ENCODE peak calls at places on chromosomes 6 and 20, in six cellular contexts. One of them, this sample, is unnamed.

GRCh38 chr20:56222201-56222600 is 26.3 kb upstream of the MC3R start:
- DNase-seq in activated naive CD4-positive, alpha-beta T cell treated with anti-CD3 and anti-CD28 coated beads, Interleukin-2, amount 50 U/mL, for 72 hours: no peak
- DNase-seq in Ammon's horn: no peak
- DNase-seq in GM23338: no peak
- DNase-seq in Peyer's patch: no peak
- DNase-seq in GM04504: no peak
- DNase-seq in this sample: no peak

GRCh38 chr20:19974621-19975435 is 42.3 kb upstream of the NAA20 start:
- DNase-seq in GM23338: no peak
- DNase-seq in activated naive CD4-positive, alpha-beta T cell treated with anti-CD3 and anti-CD28 coated beads, Interleukin-2, amount 50 U/mL, for 72 hours: no peak
- DNase-seq in Peyer's patch: peak
- DNase-seq in Ammon's horn: peak
- DNase-seq in GM04504: peak
- DNase-seq in this sample: peak

GRCh38 chr6:35496851-35497570 is at the start of gene TEAD3:
- DNase-seq in GM04504: peak
- DNase-seq in activated naive CD4-positive, alpha-beta T cell treated with anti-CD3 and anti-CD28 coated beads, Interleukin-2, amount 50 U/mL, for 72 hours: peak
- DNase-seq in GM23338: peak
- DNase-seq in Ammon's horn: no peak
- DNase-seq in Peyer's patch: peak
- DNase-seq in this sample: no peak

GRCh38 chr20:45918182-45918737 is 6.3 kb upstream of the PLTP start:
- DNase-seq in GM04504: no peak
- DNase-seq in activated naive CD4-positive, alpha-beta T cell treated with anti-CD3 and anti-CD28 coated beads, Interleukin-2, amount 50 U/mL, for 72 hours: no peak
- DNase-seq in GM23338: no peak
- DNase-seq in Peyer's patch: no peak
- DNase-seq in Ammon's horn: no peak
- DNase-seq in this sample: no peak

GRCh38 chr6:26233608-26234420 is 131.2 kb upstream of the BTN3A2 start:
- DNase-seq in GM23338: peak
- DNase-seq in activated naive CD4-positive, alpha-beta T cell treated with anti-CD3 and anti-CD28 coated beads, Interleukin-2, amount 50 U/mL, for 72 hours: peak
- DNase-seq in Ammon's horn: peak
- DNase-seq in GM04504: no peak
- DNase-seq in Peyer's patch: peak
- DNase-seq in this sample: no peak

GRCh38 chr20:38092260-38092857 is 58.8 kb downstream of the RPRD1B start:
- DNase-seq in GM23338: no peak
- DNase-seq in Ammon's horn: no peak
- DNase-seq in activated naive CD4-positive, alpha-beta T cell treated with anti-CD3 and anti-CD28 coated beads, Interleukin-2, amount 50 U/mL, for 72 hours: no peak
- DNase-seq in Peyer's patch: no peak
- DNase-seq in GM04504: no peak
- DNase-seq in this sample: no peak

GRCh38 chr20:14986026-14986655 is 648.7 kb upstream of the FLRT3 start:
- DNase-seq in activated naive CD4-positive, alpha-beta T cell treated with anti-CD3 and anti-CD28 coated beads, Interleukin-2, amount 50 U/mL, for 72 hours: no peak
- DNase-seq in GM23338: no peak
- DNase-seq in Ammon's horn: no peak
- DNase-seq in Peyer's patch: peak
- DNase-seq in GM04504: no peak
- DNase-seq in this sample: peak

GRCh38 chr20:53264604-53265003 is 292.4 kb downstream of the TSHZ2 start:
- DNase-seq in GM04504: no peak
- DNase-seq in GM23338: no peak
- DNase-seq in activated naive CD4-positive, alpha-beta T cell treated with anti-CD3 and anti-CD28 coated beads, Interleukin-2, amount 50 U/mL, for 72 hours: no peak
- DNase-seq in Ammon's horn: no peak
- DNase-seq in Peyer's patch: no peak
- DNase-seq in this sample: no peak

GRCh38 chr6:123508290-123508689 is 128.5 kb downstream of the TRDN start:
- DNase-seq in Ammon's horn: no peak
- DNase-seq in GM23338: no peak
- DNase-seq in activated naive CD4-positive, alpha-beta T cell treated with anti-CD3 and anti-CD28 coated beads, Interleukin-2, amount 50 U/mL, for 72 hours: no peak
- DNase-seq in Peyer's patch: no peak
- DNase-seq in GM04504: no peak
- DNase-seq in this sample: no peak

GRCh38 chr6:3813150-3813780 is 35.9 kb upstream of the FAM50B start:
- DNase-seq in GM04504: no peak
- DNase-seq in GM23338: no peak
- DNase-seq in Peyer's patch: no peak
- DNase-seq in activated naive CD4-positive, alpha-beta T cell treated with anti-CD3 and anti-CD28 coated beads, Interleukin-2, amount 50 U/mL, for 72 hours: no peak
- DNase-seq in Ammon's horn: no peak
- DNase-seq in this sample: no peak

GRCh38 chr6:119259027-119259426 is 90.5 kb downstream of the MAN1A1 start:
- DNase-seq in activated naive CD4-positive, alpha-beta T cell treated with anti-CD3 and anti-CD28 coated beads, Interleukin-2, amount 50 U/mL, for 72 hours: no peak
- DNase-seq in Peyer's patch: no peak
- DNase-seq in Ammon's horn: no peak
- DNase-seq in GM04504: no peak
- DNase-seq in GM23338: no peak
- DNase-seq in this sample: no peak

GRCh38 chr20:40991181-40991889 is 37.3 kb upstream of the TOP1 start:
- DNase-seq in activated naive CD4-positive, alpha-beta T cell treated with anti-CD3 and anti-CD28 coated beads, Interleukin-2, amount 50 U/mL, for 72 hours: no peak
- DNase-seq in Ammon's horn: peak
- DNase-seq in Peyer's patch: no peak
- DNase-seq in GM23338: no peak
- DNase-seq in GM04504: no peak
- DNase-seq in this sample: no peak

GRCh38 chr6:103001724-103002123 is 1608.2 kb downstream of the GRIK2 start:
- DNase-seq in GM23338: no peak
- DNase-seq in GM04504: no peak
- DNase-seq in activated naive CD4-positive, alpha-beta T cell treated with anti-CD3 and anti-CD28 coated beads, Interleukin-2, amount 50 U/mL, for 72 hours: no peak
- DNase-seq in Peyer's patch: no peak
- DNase-seq in Ammon's horn: no peak
- DNase-seq in this sample: no peak

GRCh38 chr6:92737983-92738382 is 681.4 kb downstream of the EPHA7 start:
- DNase-seq in Ammon's horn: no peak
- DNase-seq in GM23338: no peak
- DNase-seq in GM04504: no peak
- DNase-seq in activated naive CD4-positive, alpha-beta T cell treated with anti-CD3 and anti-CD28 coated beads, Interleukin-2, amount 50 U/mL, for 72 hours: no peak
- DNase-seq in Peyer's patch: no peak
- DNase-seq in this sample: no peak

GRCh38 chr20:35279040-35279439 is 1.1 kb upstream of the MMP24OS start:
- DNase-seq in Peyer's patch: no peak
- DNase-seq in GM23338: no peak
- DNase-seq in Ammon's horn: no peak
- DNase-seq in GM04504: no peak
- DNase-seq in activated naive CD4-positive, alpha-beta T cell treated with anti-CD3 and anti-CD28 coated beads, Interleukin-2, amount 50 U/mL, for 72 hours: no peak
- DNase-seq in this sample: no peak

GRCh38 chr6:155968921-155969320 is 513.3 kb upstream of the NOX3 start:
- DNase-seq in Ammon's horn: no peak
- DNase-seq in activated naive CD4-positive, alpha-beta T cell treated with anti-CD3 and anti-CD28 coated beads, Interleukin-2, amount 50 U/mL, for 72 hours: no peak
- DNase-seq in GM23338: no peak
- DNase-seq in GM04504: no peak
- DNase-seq in Peyer's patch: no peak
- DNase-seq in this sample: no peak

GRCh38 chr6:122063090-122063489 is 336.4 kb upstream of the HSF2 start:
- DNase-seq in activated naive CD4-positive, alpha-beta T cell treated with anti-CD3 and anti-CD28 coated beads, Interleukin-2, amount 50 U/mL, for 72 hours: no peak
- DNase-seq in GM23338: no peak
- DNase-seq in GM04504: no peak
- DNase-seq in Ammon's horn: no peak
- DNase-seq in Peyer's patch: no peak
- DNase-seq in this sample: no peak

GRCh38 chr6:42010185-42010872 is 40.0 kb upstream of the TAF8 start:
- DNase-seq in GM04504: no peak
- DNase-seq in Ammon's horn: no peak
- DNase-seq in activated naive CD4-positive, alpha-beta T cell treated with anti-CD3 and anti-CD28 coated beads, Interleukin-2, amount 50 U/mL, for 72 hours: no peak
- DNase-seq in Peyer's patch: no peak
- DNase-seq in GM23338: peak
- DNase-seq in this sample: no peak

GRCh38 chr20:3701061-3701998 is 11.1 kb downstream of the SIGLEC1 start:
- DNase-seq in activated naive CD4-positive, alpha-beta T cell treated with anti-CD3 and anti-CD28 coated beads, Interleukin-2, amount 50 U/mL, for 72 hours: no peak
- DNase-seq in GM23338: no peak
- DNase-seq in GM04504: no peak
- DNase-seq in Ammon's horn: no peak
- DNase-seq in Peyer's patch: no peak
- DNase-seq in this sample: no peak

GRCh38 chr6:15246217-15247211 is 645 bp downstream of the JARID2 start:
- DNase-seq in GM23338: no peak
- DNase-seq in activated naive CD4-positive, alpha-beta T cell treated with anti-CD3 and anti-CD28 coated beads, Interleukin-2, amount 50 U/mL, for 72 hours: no peak
- DNase-seq in GM04504: no peak
- DNase-seq in Ammon's horn: no peak
- DNase-seq in Peyer's patch: no peak
- DNase-seq in this sample: no peak

GRCh38 chr6:90375681-90376439 is 79.2 kb upstream of the BACH2 start:
- DNase-seq in Peyer's patch: no peak
- DNase-seq in activated naive CD4-positive, alpha-beta T cell treated with anti-CD3 and anti-CD28 coated beads, Interleukin-2, amount 50 U/mL, for 72 hours: no peak
- DNase-seq in GM23338: no peak
- DNase-seq in GM04504: peak
- DNase-seq in Ammon's horn: peak
- DNase-seq in this sample: no peak

GRCh38 chr6:77633471-77633870 is 19.4 kb upstream of the MEI4 start:
- DNase-seq in Peyer's patch: no peak
- DNase-seq in GM04504: no peak
- DNase-seq in activated naive CD4-positive, alpha-beta T cell treated with anti-CD3 and anti-CD28 coated beads, Interleukin-2, amount 50 U/mL, for 72 hours: no peak
- DNase-seq in Ammon's horn: no peak
- DNase-seq in GM23338: no peak
- DNase-seq in this sample: no peak

GRCh38 chr6:22205266-22205665 is 91.6 kb downstream of the PRL start:
- DNase-seq in Peyer's patch: no peak
- DNase-seq in GM04504: no peak
- DNase-seq in activated naive CD4-positive, alpha-beta T cell treated with anti-CD3 and anti-CD28 coated beads, Interleukin-2, amount 50 U/mL, for 72 hours: no peak
- DNase-seq in GM23338: no peak
- DNase-seq in Ammon's horn: no peak
- DNase-seq in this sample: no peak

GRCh38 chr6:41505084-41506049 is 40.8 kb upstream of the FOXP4 start:
- DNase-seq in GM04504: peak
- DNase-seq in Ammon's horn: peak
- DNase-seq in GM23338: peak
- DNase-seq in activated naive CD4-positive, alpha-beta T cell treated with anti-CD3 and anti-CD28 coated beads, Interleukin-2, amount 50 U/mL, for 72 hours: peak
- DNase-seq in Peyer's patch: peak
- DNase-seq in this sample: no peak

GRCh38 chr20:62707981-62708521 is 585 bp upstream of the NTSR1 start:
- DNase-seq in Ammon's horn: no peak
- DNase-seq in GM23338: peak
- DNase-seq in activated naive CD4-positive, alpha-beta T cell treated with anti-CD3 and anti-CD28 coated beads, Interleukin-2, amount 50 U/mL, for 72 hours: peak
- DNase-seq in Peyer's patch: no peak
- DNase-seq in GM04504: no peak
- DNase-seq in this sample: no peak

GRCh38 chr20:36312724-36313441 is 6.7 kb downstream of the DLGAP4 start:
- DNase-seq in Peyer's patch: no peak
- DNase-seq in GM04504: no peak
- DNase-seq in GM23338: peak
- DNase-seq in activated naive CD4-positive, alpha-beta T cell treated with anti-CD3 and anti-CD28 coated beads, Interleukin-2, amount 50 U/mL, for 72 hours: no peak
- DNase-seq in Ammon's horn: peak
- DNase-seq in this sample: no peak

GRCh38 chr6:127366281-127367022 is 23.0 kb upstream of the ECHDC1 start:
- DNase-seq in GM23338: peak
- DNase-seq in Peyer's patch: no peak
- DNase-seq in activated naive CD4-positive, alpha-beta T cell treated with anti-CD3 and anti-CD28 coated beads, Interleukin-2, amount 50 U/mL, for 72 hours: no peak
- DNase-seq in GM04504: peak
- DNase-seq in Ammon's horn: no peak
- DNase-seq in this sample: no peak

GRCh38 chr6:148628251-148628650 is 118.6 kb upstream of the UST start:
- DNase-seq in activated naive CD4-positive, alpha-beta T cell treated with anti-CD3 and anti-CD28 coated beads, Interleukin-2, amount 50 U/mL, for 72 hours: no peak
- DNase-seq in GM23338: peak
- DNase-seq in GM04504: no peak
- DNase-seq in Peyer's patch: no peak
- DNase-seq in Ammon's horn: no peak
- DNase-seq in this sample: peak

GRCh38 chr20:35715611-35716010 is 16.4 kb downstream of the ROMO1 start:
- DNase-seq in GM04504: no peak
- DNase-seq in activated naive CD4-positive, alpha-beta T cell treated with anti-CD3 and anti-CD28 coated beads, Interleukin-2, amount 50 U/mL, for 72 hours: no peak
- DNase-seq in Ammon's horn: no peak
- DNase-seq in GM23338: no peak
- DNase-seq in Peyer's patch: no peak
- DNase-seq in this sample: no peak

GRCh38 chr6:156430361-156430760 is 346.8 kb upstream of the ARID1B start:
- DNase-seq in activated naive CD4-positive, alpha-beta T cell treated with anti-CD3 and anti-CD28 coated beads, Interleukin-2, amount 50 U/mL, for 72 hours: no peak
- DNase-seq in Peyer's patch: no peak
- DNase-seq in Ammon's horn: no peak
- DNase-seq in GM23338: no peak
- DNase-seq in GM04504: no peak
- DNase-seq in this sample: no peak